ENCODE peak calls at places on chromosomes 13 and 19, in four cellular contexts. X, V, N and A are unnamed samples. For H3K4me1 and H3K27me3, the result is how much of the 10 kb centered on the place peaks cover.

GRCh38 chr13:36815069-36815468 is 4.0 kb upstream of the RFXAP start:
- DNase-seq in X (no peak), V (no peak), N (no peak), A (no peak)

GRCh38 chr19:54102421-54103169 is at the start of gene NDUFA3:
- DNase-seq in X (peak), V (peak), N (peak), A (peak)

GRCh38 chr13:97179501-97179900 is 42.6 kb upstream of the MBNL2 start:
- DNase-seq in X (no peak), V (no peak), N (no peak), A (no peak)

GRCh38 chr13:106100261-106100919 is 435.1 kb downstream of the EFNB2 start:
- DNase-seq in X (no peak), V (no peak), N (no peak), A (no peak)

GRCh38 chr19:14381689-14382474 is 638 bp downstream of the ADGRE5 start:
- DNase-seq in X (peak), V (peak), N (no peak), A (no peak)

GRCh38 chr19:15269806-15270205 is 37.6 kb upstream of the EPHX3 start:
- DNase-seq in X (no peak), V (no peak), N (no peak), A (no peak)

GRCh38 chr13:75938811-75939525 is 302.8 kb downstream of the LMO7 start:
- DNase-seq in X (no peak), V (no peak), N (no peak), A (no peak)

GRCh38 chr19:7862413-7862951 is 11.7 kb downstream of the PRR36 start:
- DNase-seq in X (peak), V (peak), N (peak), A (peak)

GRCh38 chr19:13094285-13094595 is 8.4 kb downstream of the LYL1 start:
- DNase-seq in X (no peak), V (no peak), N (no peak), A (no peak)
- H3K4me1 ChIP-seq in X (half or more), V (half or more), N (under half), A (under half)

GRCh38 chr19:10290439-10290875 is 705 bp downstream of the ICAM5 start:
- DNase-seq in X (peak), V (no peak), N (no peak), A (no peak)

GRCh38 chr19:10291554-10292205 is 1.9 kb downstream of the ICAM5 start:
- DNase-seq in X (no peak), V (no peak), N (no peak), A (no peak)

GRCh38 chr19:10288662-10289166 is 1.0 kb upstream of the ICAM5 start:
- DNase-seq in X (no peak), V (peak), N (peak), A (no peak)

GRCh38 chr19:10290876-10291553 is 1.3 kb downstream of the ICAM5 start:
- DNase-seq in X (peak), V (peak), N (peak), A (no peak)

GRCh38 chr19:10289836-10290438 is at the start of gene ICAM5:
- DNase-seq in X (no peak), V (no peak), N (no peak), A (no peak)
- H3K27me3 ChIP-seq in X (half or more), V (half or more), N (under half), A (half or more)

DNA sequence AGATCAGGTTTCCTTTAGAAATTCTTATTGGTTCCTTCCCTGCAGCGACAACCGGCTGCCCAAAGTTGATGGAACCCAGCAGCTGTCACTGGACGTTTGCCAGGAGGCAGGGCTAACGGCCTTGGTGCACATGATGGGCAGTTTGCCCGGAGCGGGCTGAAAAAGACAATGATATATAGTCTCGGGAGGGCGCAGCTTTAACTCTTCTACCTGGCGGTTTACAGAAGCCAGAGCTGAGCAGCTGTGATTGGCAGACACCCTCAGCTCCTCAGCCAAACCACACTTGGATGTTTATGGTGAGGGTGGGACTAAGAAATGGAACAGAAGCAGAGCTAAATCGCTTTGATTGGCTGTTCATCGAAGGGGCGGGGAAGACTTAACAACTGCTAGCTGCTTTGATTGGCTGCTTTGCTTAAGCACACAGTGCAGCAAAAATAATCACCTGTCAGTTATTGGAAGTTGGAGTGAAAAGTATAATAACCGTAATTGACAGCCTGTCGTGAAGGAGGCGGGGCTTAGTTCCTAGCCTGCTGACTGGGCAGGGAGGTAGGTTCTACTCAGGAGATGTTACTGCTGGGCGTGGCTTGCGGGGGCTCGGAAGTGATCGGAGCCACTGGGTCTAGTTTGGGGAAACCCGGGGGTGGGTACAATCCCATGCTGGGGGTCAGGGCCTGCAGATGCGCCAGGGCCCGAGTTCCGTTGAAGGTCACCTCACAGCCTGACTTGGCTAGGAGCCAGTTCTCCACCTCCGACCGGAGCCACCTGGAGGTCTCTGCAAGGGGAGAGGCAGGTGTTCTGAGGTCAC is 7.5 kb downstream of the EMP3 start:
- DNase-seq in X (peak), V (peak), N (peak), A (peak)
- TF ChIP-seq CTCF in X (no peak), V (no peak), N (no peak), A (no peak)

GRCh38 chr13:110314516-110315245 is 7.6 kb downstream of the COL4A2 start:
- DNase-seq in X (no peak), V (no peak), N (no peak), A (no peak)
- H3K4me1 ChIP-seq in X (under half), V (under half), N (under half), A (under half)

GRCh38 chr13:111927181-111927540 is 139.8 kb upstream of the SOX1 start:
- DNase-seq in X (no peak), V (no peak), N (peak), A (no peak)
- H3K27me3 ChIP-seq in X (under half), V (under half), N (under half), A (under half)

DNA sequence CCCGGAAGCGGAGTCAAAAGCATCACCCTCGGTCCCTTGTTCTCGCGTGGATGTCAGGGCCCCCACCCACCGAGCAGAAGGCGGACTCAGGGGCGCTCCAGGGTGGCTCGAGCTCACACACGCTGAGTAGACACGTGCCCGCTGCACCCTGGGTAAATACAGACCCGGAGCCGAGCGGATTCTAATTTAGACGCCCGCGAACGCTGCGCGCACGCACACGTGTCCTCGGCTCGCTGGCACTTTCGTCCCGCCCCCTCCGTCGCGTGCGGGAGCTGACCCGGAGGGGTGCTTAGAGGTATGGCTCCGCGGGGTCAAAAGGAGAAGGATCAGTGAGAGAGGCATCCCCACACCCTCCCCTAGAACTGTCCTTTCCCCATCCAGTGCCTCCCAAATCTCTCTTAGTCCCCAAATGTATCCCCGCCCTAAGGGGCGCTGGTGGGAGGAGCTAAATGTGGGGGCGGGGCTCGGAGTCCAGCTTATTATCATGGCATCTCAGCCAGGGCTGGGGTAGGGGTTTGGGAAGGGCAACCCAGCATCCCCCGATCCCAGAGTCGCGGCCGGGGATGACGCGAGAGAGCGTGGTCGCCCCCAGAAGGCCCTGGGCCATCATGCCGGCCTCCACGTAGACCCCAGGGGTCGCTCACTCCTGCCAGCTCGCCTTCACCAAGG is 451 bp upstream of the ICAM5 start:
- DNase-seq in X (no peak), V (peak), N (peak), A (no peak)
- TF ChIP-seq CTCF in X (no peak), V (no peak), N (no peak), A (no peak)

DNA sequence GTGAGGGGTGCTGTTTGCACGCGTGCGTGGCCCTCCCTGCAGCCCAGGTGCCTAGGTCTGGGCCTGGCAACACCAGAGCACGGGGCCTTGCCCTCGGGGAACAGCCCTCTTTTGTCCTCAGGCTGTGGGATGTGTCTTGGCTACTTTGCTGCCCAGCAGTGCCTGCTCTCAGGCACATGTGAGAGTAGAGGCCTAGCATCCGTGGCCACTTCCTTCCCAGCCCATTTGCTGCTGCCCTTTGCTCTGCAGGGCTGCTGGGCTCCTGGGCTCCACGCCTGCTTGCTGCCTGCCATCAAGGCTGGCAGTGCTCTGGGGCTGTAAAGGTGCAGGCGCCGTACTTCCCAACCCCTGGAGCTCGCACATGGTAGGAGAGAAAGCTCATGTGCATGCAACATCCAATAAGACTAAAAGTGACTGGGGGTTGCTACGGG is 46.6 kb downstream of the CAPN12 start:
- DNase-seq in X (no peak), V (no peak), N (peak), A (no peak)
- H3K4me1 ChIP-seq in X (half or more), V (half or more), N (half or more), A (under half)

DNA sequence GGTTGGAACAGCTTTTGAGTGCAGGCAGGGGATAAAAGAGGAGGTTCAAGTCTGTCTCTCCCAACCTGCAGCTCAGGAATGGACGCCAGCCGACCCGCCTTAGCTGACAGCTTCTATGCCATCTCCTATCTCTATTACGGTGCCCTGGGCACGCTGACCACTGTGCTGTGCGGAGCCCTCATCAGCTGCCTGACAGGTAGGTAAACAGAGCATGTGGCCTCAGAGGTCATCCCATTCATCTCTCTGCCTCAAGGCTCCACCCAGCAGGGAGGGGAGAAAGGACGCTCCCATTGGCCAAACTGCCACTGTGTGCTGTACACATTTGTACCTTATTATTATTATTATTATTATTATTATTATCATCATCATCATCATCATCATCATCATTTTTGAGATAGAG is 16.5 kb downstream of the SLC5A5 start:
- DNase-seq in X (no peak), V (no peak), N (no peak), A (no peak)
- H3K27me3 ChIP-seq in X (under half), V (under half), N (under half), A (under half)